ENCODE peak calls at places on chromosome 20, in nine cellular contexts. One of them, this sample, is unnamed.

GRCh38 chr20:14717124-14718004 is 380.0 kb upstream of the FLRT3 start:
- DNase-seq in HFFc6: no peak
- DNase-seq in HEK293T: no peak
- DNase-seq in stimulated activated CD4-positive, alpha-beta T cell treated with anti-CD3 and anti-CD28 coated beads, TNF-alpha, amount 100 ng/mL, for 24 hours: no peak
- DNase-seq in neural crest cell: no peak
- DNase-seq in AG09309: no peak
- DNase-seq in progenitor cell of endocrine pancreas: no peak
- DNase-seq in IMR-90: no peak
- DNase-seq in neuronal stem cell: no peak
- DNase-seq in this sample: no peak

GRCh38 chr20:62700261-62700925 is 8.2 kb upstream of the NTSR1 start:
- DNase-seq in HFFc6: no peak
- DNase-seq in HEK293T: no peak
- DNase-seq in stimulated activated CD4-positive, alpha-beta T cell treated with anti-CD3 and anti-CD28 coated beads, TNF-alpha, amount 100 ng/mL, for 24 hours: no peak
- DNase-seq in neural crest cell: no peak
- DNase-seq in AG09309: no peak
- DNase-seq in progenitor cell of endocrine pancreas: no peak
- DNase-seq in IMR-90: no peak
- DNase-seq in neuronal stem cell: no peak
- DNase-seq in this sample: no peak

GRCh38 chr20:50138479-50139393 is 14.8 kb downstream of the PEDS1 start:
- DNase-seq in HFFc6: no peak
- DNase-seq in HEK293T: no peak
- DNase-seq in stimulated activated CD4-positive, alpha-beta T cell treated with anti-CD3 and anti-CD28 coated beads, TNF-alpha, amount 100 ng/mL, for 24 hours: no peak
- DNase-seq in neural crest cell: peak; percentile 55
- DNase-seq in AG09309: no peak
- DNase-seq in progenitor cell of endocrine pancreas: no peak
- DNase-seq in IMR-90: no peak
- DNase-seq in neuronal stem cell: no peak
- DNase-seq in this sample: no peak

GRCh38 chr20:48783533-48784272 is 44.1 kb downstream of the PREX1 start:
- DNase-seq in HFFc6: no peak
- DNase-seq in HEK293T: no peak
- DNase-seq in stimulated activated CD4-positive, alpha-beta T cell treated with anti-CD3 and anti-CD28 coated beads, TNF-alpha, amount 100 ng/mL, for 24 hours: no peak
- DNase-seq in neural crest cell: no peak
- DNase-seq in AG09309: no peak
- DNase-seq in progenitor cell of endocrine pancreas: no peak
- DNase-seq in IMR-90: peak; percentile 22
- DNase-seq in neuronal stem cell: no peak
- DNase-seq in this sample: no peak

GRCh38 chr20:14997791-14998190 is 660.4 kb upstream of the FLRT3 start:
- DNase-seq in HFFc6: no peak
- DNase-seq in HEK293T: no peak
- DNase-seq in stimulated activated CD4-positive, alpha-beta T cell treated with anti-CD3 and anti-CD28 coated beads, TNF-alpha, amount 100 ng/mL, for 24 hours: no peak
- DNase-seq in neural crest cell: no peak
- DNase-seq in AG09309: no peak
- DNase-seq in progenitor cell of endocrine pancreas: no peak
- DNase-seq in IMR-90: no peak
- DNase-seq in neuronal stem cell: no peak
- DNase-seq in this sample: no peak

GRCh38 chr20:13571662-13572061 is 67.1 kb downstream of the TASP1 start:
- DNase-seq in HFFc6: no peak
- DNase-seq in HEK293T: no peak
- DNase-seq in stimulated activated CD4-positive, alpha-beta T cell treated with anti-CD3 and anti-CD28 coated beads, TNF-alpha, amount 100 ng/mL, for 24 hours: no peak
- DNase-seq in neural crest cell: no peak
- DNase-seq in AG09309: no peak
- DNase-seq in progenitor cell of endocrine pancreas: no peak
- DNase-seq in IMR-90: no peak
- DNase-seq in neuronal stem cell: no peak
- DNase-seq in this sample: peak; percentile 17

GRCh38 chr20:3732327-3733118 is at the start of gene HSPA12B:
- DNase-seq in HFFc6: no peak
- DNase-seq in HEK293T: no peak
- DNase-seq in stimulated activated CD4-positive, alpha-beta T cell treated with anti-CD3 and anti-CD28 coated beads, TNF-alpha, amount 100 ng/mL, for 24 hours: no peak
- DNase-seq in neural crest cell: no peak
- DNase-seq in AG09309: no peak
- DNase-seq in progenitor cell of endocrine pancreas: no peak
- DNase-seq in IMR-90: no peak
- DNase-seq in neuronal stem cell: no peak
- DNase-seq in this sample: no peak

GRCh38 chr20:52033313-52033712 is 158.3 kb downstream of the ZFP64 start:
- DNase-seq in HFFc6: no peak
- DNase-seq in HEK293T: no peak
- DNase-seq in stimulated activated CD4-positive, alpha-beta T cell treated with anti-CD3 and anti-CD28 coated beads, TNF-alpha, amount 100 ng/mL, for 24 hours: no peak
- DNase-seq in neural crest cell: no peak
- DNase-seq in AG09309: no peak
- DNase-seq in progenitor cell of endocrine pancreas: no peak
- DNase-seq in IMR-90: peak; percentile 38
- DNase-seq in neuronal stem cell: no peak
- DNase-seq in this sample: no peak

GRCh38 chr20:44810061-44810390 is 320 bp downstream of the RIMS4 start:
- DNase-seq in HFFc6: no peak
- DNase-seq in HEK293T: no peak
- DNase-seq in stimulated activated CD4-positive, alpha-beta T cell treated with anti-CD3 and anti-CD28 coated beads, TNF-alpha, amount 100 ng/mL, for 24 hours: no peak
- DNase-seq in neural crest cell: no peak
- DNase-seq in AG09309: no peak
- DNase-seq in progenitor cell of endocrine pancreas: no peak
- DNase-seq in IMR-90: no peak
- DNase-seq in neuronal stem cell: no peak
- DNase-seq in this sample: no peak

GRCh38 chr20:25274481-25274880 is 26.6 kb downstream of the PYGB start:
- DNase-seq in HFFc6: no peak
- DNase-seq in HEK293T: no peak
- DNase-seq in stimulated activated CD4-positive, alpha-beta T cell treated with anti-CD3 and anti-CD28 coated beads, TNF-alpha, amount 100 ng/mL, for 24 hours: no peak
- DNase-seq in neural crest cell: no peak
- DNase-seq in AG09309: no peak
- DNase-seq in progenitor cell of endocrine pancreas: no peak
- DNase-seq in IMR-90: no peak
- DNase-seq in neuronal stem cell: no peak
- DNase-seq in this sample: no peak

GRCh38 chr20:62642666-62643520 is 590 bp downstream of the SLCO4A1 start:
- DNase-seq in HFFc6: no peak
- DNase-seq in HEK293T: peak; percentile 32
- DNase-seq in stimulated activated CD4-positive, alpha-beta T cell treated with anti-CD3 and anti-CD28 coated beads, TNF-alpha, amount 100 ng/mL, for 24 hours: peak; percentile 36
- DNase-seq in neural crest cell: no peak
- DNase-seq in AG09309: no peak
- DNase-seq in progenitor cell of endocrine pancreas: peak; percentile 45
- DNase-seq in IMR-90: peak; percentile 4
- DNase-seq in neuronal stem cell: no peak
- DNase-seq in this sample: no peak

GRCh38 chr20:41391587-41392001 is 25.0 kb upstream of the EMILIN3 start:
- DNase-seq in HFFc6: no peak
- DNase-seq in HEK293T: no peak
- DNase-seq in stimulated activated CD4-positive, alpha-beta T cell treated with anti-CD3 and anti-CD28 coated beads, TNF-alpha, amount 100 ng/mL, for 24 hours: no peak
- DNase-seq in neural crest cell: no peak
- DNase-seq in AG09309: no peak
- DNase-seq in progenitor cell of endocrine pancreas: no peak
- DNase-seq in IMR-90: no peak
- DNase-seq in neuronal stem cell: no peak
- DNase-seq in this sample: no peak

GRCh38 chr20:10411673-10412072 is 22.3 kb downstream of the MKKS start:
- DNase-seq in HFFc6: no peak
- DNase-seq in HEK293T: no peak
- DNase-seq in stimulated activated CD4-positive, alpha-beta T cell treated with anti-CD3 and anti-CD28 coated beads, TNF-alpha, amount 100 ng/mL, for 24 hours: no peak
- DNase-seq in neural crest cell: no peak
- DNase-seq in AG09309: no peak
- DNase-seq in progenitor cell of endocrine pancreas: no peak
- DNase-seq in IMR-90: no peak
- DNase-seq in neuronal stem cell: no peak
- DNase-seq in this sample: no peak

GRCh38 chr20:63082308-63082938 is 75.7 kb upstream of the BHLHE23 start:
- DNase-seq in HFFc6: no peak
- DNase-seq in HEK293T: peak; percentile 80
- DNase-seq in stimulated activated CD4-positive, alpha-beta T cell treated with anti-CD3 and anti-CD28 coated beads, TNF-alpha, amount 100 ng/mL, for 24 hours: no peak
- DNase-seq in neural crest cell: peak; percentile 80
- DNase-seq in AG09309: no peak
- DNase-seq in progenitor cell of endocrine pancreas: peak; percentile 75
- DNase-seq in IMR-90: peak; percentile 11
- DNase-seq in neuronal stem cell: peak; percentile 61
- DNase-seq in this sample: no peak

GRCh38 chr20:7650481-7650880 is 289.8 kb downstream of the HAO1 start:
- DNase-seq in HFFc6: no peak
- DNase-seq in HEK293T: no peak
- DNase-seq in stimulated activated CD4-positive, alpha-beta T cell treated with anti-CD3 and anti-CD28 coated beads, TNF-alpha, amount 100 ng/mL, for 24 hours: no peak
- DNase-seq in neural crest cell: no peak
- DNase-seq in AG09309: peak; percentile 57
- DNase-seq in progenitor cell of endocrine pancreas: no peak
- DNase-seq in IMR-90: no peak
- DNase-seq in neuronal stem cell: no peak
- DNase-seq in this sample: no peak

GRCh38 chr20:62483613-62484468 is 8.0 kb upstream of the GATA5 start:
- DNase-seq in HFFc6: no peak
- DNase-seq in HEK293T: no peak
- DNase-seq in stimulated activated CD4-positive, alpha-beta T cell treated with anti-CD3 and anti-CD28 coated beads, TNF-alpha, amount 100 ng/mL, for 24 hours: no peak
- DNase-seq in neural crest cell: no peak
- DNase-seq in AG09309: no peak
- DNase-seq in progenitor cell of endocrine pancreas: no peak
- DNase-seq in IMR-90: no peak
- DNase-seq in neuronal stem cell: no peak
- DNase-seq in this sample: no peak

GRCh38 chr20:32440069-32440757 is 82.1 kb downstream of the ASXL1 start:
- DNase-seq in HFFc6: no peak
- DNase-seq in HEK293T: no peak
- DNase-seq in stimulated activated CD4-positive, alpha-beta T cell treated with anti-CD3 and anti-CD28 coated beads, TNF-alpha, amount 100 ng/mL, for 24 hours: no peak
- DNase-seq in neural crest cell: no peak
- DNase-seq in AG09309: no peak
- DNase-seq in progenitor cell of endocrine pancreas: no peak
- DNase-seq in IMR-90: no peak
- DNase-seq in neuronal stem cell: no peak
- DNase-seq in this sample: no peak

GRCh38 chr20:50283922-50284810 is 93.5 kb downstream of the CEBPB start:
- DNase-seq in HFFc6: peak; percentile 68
- DNase-seq in HEK293T: no peak
- DNase-seq in stimulated activated CD4-positive, alpha-beta T cell treated with anti-CD3 and anti-CD28 coated beads, TNF-alpha, amount 100 ng/mL, for 24 hours: no peak
- DNase-seq in neural crest cell: no peak
- DNase-seq in AG09309: no peak
- DNase-seq in progenitor cell of endocrine pancreas: no peak
- DNase-seq in IMR-90: peak; percentile 66
- DNase-seq in neuronal stem cell: no peak
- DNase-seq in this sample: no peak

GRCh38 chr20:12198281-12198680 is 280.6 kb downstream of the BTBD3 start:
- DNase-seq in HFFc6: no peak
- DNase-seq in HEK293T: no peak
- DNase-seq in stimulated activated CD4-positive, alpha-beta T cell treated with anti-CD3 and anti-CD28 coated beads, TNF-alpha, amount 100 ng/mL, for 24 hours: no peak
- DNase-seq in neural crest cell: no peak
- DNase-seq in AG09309: no peak
- DNase-seq in progenitor cell of endocrine pancreas: no peak
- DNase-seq in IMR-90: no peak
- DNase-seq in neuronal stem cell: no peak
- DNase-seq in this sample: no peak

GRCh38 chr20:22556565-22557056 is 27.8 kb downstream of the FOXA2 start:
- DNase-seq in HFFc6: no peak
- DNase-seq in HEK293T: no peak
- DNase-seq in stimulated activated CD4-positive, alpha-beta T cell treated with anti-CD3 and anti-CD28 coated beads, TNF-alpha, amount 100 ng/mL, for 24 hours: no peak
- DNase-seq in neural crest cell: no peak
- DNase-seq in AG09309: no peak
- DNase-seq in progenitor cell of endocrine pancreas: no peak
- DNase-seq in IMR-90: no peak
- DNase-seq in neuronal stem cell: no peak
- DNase-seq in this sample: no peak

GRCh38 chr20:57450419-57450818 is 59.2 kb downstream of the RBM38 start:
- DNase-seq in HFFc6: no peak
- DNase-seq in HEK293T: no peak
- DNase-seq in stimulated activated CD4-positive, alpha-beta T cell treated with anti-CD3 and anti-CD28 coated beads, TNF-alpha, amount 100 ng/mL, for 24 hours: no peak
- DNase-seq in neural crest cell: no peak
- DNase-seq in AG09309: peak; percentile 14
- DNase-seq in progenitor cell of endocrine pancreas: no peak
- DNase-seq in IMR-90: peak; percentile 13
- DNase-seq in neuronal stem cell: no peak
- DNase-seq in this sample: no peak

GRCh38 chr20:53795170-53795569 is 201.5 kb upstream of the ZNF217 start:
- DNase-seq in HFFc6: peak; percentile 65
- DNase-seq in HEK293T: no peak
- DNase-seq in stimulated activated CD4-positive, alpha-beta T cell treated with anti-CD3 and anti-CD28 coated beads, TNF-alpha, amount 100 ng/mL, for 24 hours: no peak
- DNase-seq in neural crest cell: no peak
- DNase-seq in AG09309: no peak
- DNase-seq in progenitor cell of endocrine pancreas: no peak
- DNase-seq in IMR-90: peak; percentile 55
- DNase-seq in neuronal stem cell: no peak
- DNase-seq in this sample: no peak